ENCODE peak calls at places on chromosomes 11 and 22, in ten cellular contexts. T, N, P, J, L, Z, U, K, A and I are unnamed samples.

GRCh38 chr11:61141601-61142028 is 19.6 kb downstream of the VPS37C start:
- DNase-seq in P (no peak), Z (peak; percentile 78), J (no peak), N (no peak), A (no peak), U (no peak), K (no peak), T (no peak), L (peak; percentile 57), I (no peak)

GRCh38 chr11:57527056-57527631 is 3.4 kb downstream of the TIMM10 start:
- DNase-seq in K (peak; percentile 71), L (peak; percentile 52), J (peak; percentile 62), P (peak; percentile 39), U (peak; percentile 66), T (peak; percentile 71), Z (peak; percentile 87), A (peak; percentile 69), N (peak; percentile 87), I (peak; percentile 79)

GRCh38 chr11:2681408-2682145 is 18.2 kb downstream of the KCNQ1OT1 start:
- DNase-seq in N (peak; percentile 8), U (no peak), A (peak; percentile 56), T (no peak), Z (no peak), P (no peak), K (no peak), J (peak; percentile 33), L (peak; percentile 34), I (no peak)

GRCh38 chr11:61851900-61852295 is 23.8 kb downstream of the FADS2 start:
- DNase-seq in A (no peak), L (no peak), N (no peak), K (no peak), Z (no peak), U (no peak), T (no peak), P (no peak), J (no peak), I (no peak)

GRCh38 chr11:118060879-118061278 is 16.0 kb upstream of the TMPRSS4 start:
- DNase-seq in U (peak; percentile 34), L (peak; percentile 39), N (no peak), T (no peak), J (no peak), A (no peak), P (no peak), K (no peak), Z (no peak), I (no peak)

GRCh38 chr22:24875862-24876506 is 70.0 kb downstream of the SGSM1 start:
- DNase-seq in P (no peak), T (peak; percentile 4), J (no peak), L (peak; percentile 18), Z (peak; percentile 63), K (no peak), N (peak; percentile 36), A (peak; percentile 23), U (no peak), I (peak; percentile 69)

GRCh38 chr22:31289335-31289734 is 3.0 kb downstream of the PIK3IP1 start:
- DNase-seq in L (no peak), P (no peak), K (no peak), T (no peak), U (no peak), Z (no peak), N (no peak), J (no peak), A (no peak), I (no peak)

GRCh38 chr11:114063829-114064201 is 4.3 kb downstream of the ZBTB16 start:
- DNase-seq in T (no peak), L (no peak), A (no peak), P (no peak), N (no peak), Z (no peak), K (no peak), U (no peak), J (no peak), I (no peak)

DNA sequence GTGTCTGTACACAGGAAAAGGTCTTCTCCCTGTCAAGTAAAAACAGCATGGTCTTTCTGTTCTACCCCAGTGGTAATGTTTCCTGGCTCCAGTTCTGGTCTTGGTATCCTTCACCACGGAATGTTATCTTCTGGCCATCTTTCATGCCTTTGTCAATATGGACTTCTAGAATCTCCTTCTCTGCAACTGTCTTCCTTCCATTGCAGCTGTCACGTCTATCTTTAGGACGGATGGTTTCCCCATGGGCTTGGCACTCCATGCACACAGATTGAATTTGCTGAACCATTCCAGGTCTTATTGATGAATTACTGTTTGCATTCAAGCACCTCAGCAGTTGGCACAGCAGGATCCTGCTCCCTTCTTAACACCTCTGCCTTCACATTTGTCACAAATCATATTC is 44.9 kb upstream of the SLC25A18 start:
- DNase-seq in Z (no peak), L (no peak), P (no peak), A (no peak), T (no peak), K (no peak), J (no peak), U (no peak), N (no peak), I (no peak)
- H3K27ac ChIP-seq in Z (no peak overlapping the region), L (no peak overlapping the region), P (no peak overlapping the region), A (no peak overlapping the region), T (no peak overlapping the region), K (no peak overlapping the region), J (no peak overlapping the region), U (peak overlapping the region; percentile 18), N (no peak overlapping the region), I (no peak overlapping the region)

DNA sequence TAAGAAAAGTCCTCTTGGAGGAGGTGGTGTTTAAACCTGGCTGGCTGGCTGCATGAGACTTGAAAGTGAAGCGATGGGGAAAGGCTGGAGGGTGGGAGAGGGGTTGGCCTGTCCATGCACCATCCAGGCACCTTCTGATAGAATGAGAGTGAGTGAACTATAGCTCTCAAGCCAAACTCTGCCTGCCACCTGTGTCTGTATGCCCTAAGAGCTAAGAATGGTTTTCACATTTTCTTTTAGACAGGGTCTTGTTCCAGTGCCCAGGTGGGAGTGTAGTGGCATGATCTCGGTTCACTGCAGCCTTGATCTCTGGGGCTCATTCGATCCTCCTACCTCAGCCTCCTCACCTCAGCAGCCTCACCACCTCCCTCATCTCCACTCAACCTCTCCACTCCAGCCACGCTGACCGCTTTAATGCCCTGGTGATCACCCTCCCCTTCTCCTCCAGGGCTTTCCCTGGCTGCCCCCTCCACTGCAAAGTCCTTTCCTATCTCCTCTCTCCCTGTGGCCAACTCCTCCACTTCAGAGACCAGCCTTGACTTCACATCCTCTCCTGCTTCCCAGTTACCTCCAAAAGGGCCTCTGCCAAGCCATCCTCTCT is 38.3 kb upstream of the DKK3 start:
- DNase-seq in P (no peak), L (no peak), U (no peak), A (no peak), Z (no peak), T (no peak), J (no peak), K (no peak), N (no peak), I (no peak)
- H3K27ac ChIP-seq in P (no peak overlapping the region), L (no peak overlapping the region), U (no peak overlapping the region), A (no peak overlapping the region), Z (no peak overlapping the region), T (peak overlapping the region; percentile 0), J (no peak overlapping the region), K (no peak overlapping the region), N (no peak overlapping the region), I (no peak overlapping the region)

GRCh38 chr22:23243006-23243573 is 62.8 kb downstream of the BCR start:
- DNase-seq in U (no peak), N (no peak), L (peak; percentile 60), P (peak; percentile 45), J (no peak), Z (peak; percentile 54), K (peak; percentile 62), T (no peak), A (no peak), I (peak; percentile 95)

GRCh38 chr22:23242473-23243001 is 62.2 kb downstream of the BCR start:
- DNase-seq in P (no peak), T (no peak), A (no peak), N (no peak), L (no peak), K (no peak), U (no peak), J (peak; percentile 90), Z (peak; percentile 53), I (peak; percentile 99)

GRCh38 chr22:23243859-23244689 is 63.8 kb downstream of the BCR start:
- DNase-seq in L (peak; percentile 61), K (no peak), N (no peak), A (no peak), Z (no peak), J (no peak), U (no peak), T (no peak), P (no peak), I (no peak)

GRCh38 chr22:23240639-23241389 is 60.5 kb downstream of the BCR start:
- DNase-seq in L (peak; percentile 65), P (no peak), K (no peak), N (no peak), J (no peak), T (no peak), U (no peak), A (peak; percentile 39), Z (no peak), I (peak; percentile 84)

DNA sequence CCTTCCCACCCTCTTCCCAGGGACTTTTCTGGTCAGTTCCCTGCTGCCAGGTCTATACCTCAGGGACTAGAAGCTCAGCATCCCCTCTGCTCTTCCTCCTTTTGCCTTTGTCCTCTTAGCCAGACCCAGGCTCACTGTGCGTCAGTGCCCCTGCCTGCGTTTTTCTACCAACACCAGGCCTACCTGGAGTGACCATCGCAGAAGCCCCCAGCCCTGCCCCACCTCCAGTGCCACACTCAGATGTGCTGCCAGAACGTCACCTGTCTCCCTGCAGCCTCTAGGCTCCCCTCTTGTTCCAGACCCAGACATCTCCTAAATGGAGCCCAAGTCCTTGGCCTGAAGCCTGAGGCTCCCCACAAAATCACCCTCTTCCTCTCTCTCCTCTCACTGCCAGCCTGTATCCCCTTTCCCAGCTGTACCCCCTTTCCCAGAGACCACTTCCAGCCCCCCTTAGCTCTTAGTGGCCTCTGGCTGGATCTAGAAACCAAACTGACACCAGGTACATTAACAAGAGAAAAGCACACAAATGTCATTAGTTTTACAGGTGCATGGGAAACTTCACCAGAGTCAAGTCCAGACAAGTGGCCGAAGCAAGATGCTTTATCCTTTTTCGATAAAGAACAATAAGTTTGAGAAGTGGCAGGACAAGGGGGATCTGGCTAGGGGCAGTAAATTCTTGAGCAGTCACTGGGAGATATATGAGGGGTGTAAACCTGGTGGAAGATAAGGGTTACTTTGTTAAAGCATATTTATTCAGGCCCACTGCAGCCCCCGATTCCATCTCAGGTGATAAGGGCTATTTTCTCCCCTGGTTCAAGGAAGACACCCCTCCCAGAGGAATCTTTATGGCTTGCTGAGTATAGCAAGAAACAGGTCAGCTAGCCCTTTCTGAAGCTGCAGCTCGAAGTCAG is 61.5 kb downstream of the BCR start:
- DNase-seq in U (no peak), L (peak; percentile 61), T (no peak), Z (no peak), A (no peak), N (no peak), P (no peak), J (no peak), K (no peak), I (no peak)
- H3K27ac ChIP-seq in U (no peak overlapping the region), L (no peak overlapping the region), T (no peak overlapping the region), Z (peak overlapping the region; percentile 92), A (no peak overlapping the region), N (no peak overlapping the region), P (peak overlapping the region; percentile 76), J (no peak overlapping the region), K (peak overlapping the region; percentile 48), I (peak overlapping the region; percentile 98)

DNA sequence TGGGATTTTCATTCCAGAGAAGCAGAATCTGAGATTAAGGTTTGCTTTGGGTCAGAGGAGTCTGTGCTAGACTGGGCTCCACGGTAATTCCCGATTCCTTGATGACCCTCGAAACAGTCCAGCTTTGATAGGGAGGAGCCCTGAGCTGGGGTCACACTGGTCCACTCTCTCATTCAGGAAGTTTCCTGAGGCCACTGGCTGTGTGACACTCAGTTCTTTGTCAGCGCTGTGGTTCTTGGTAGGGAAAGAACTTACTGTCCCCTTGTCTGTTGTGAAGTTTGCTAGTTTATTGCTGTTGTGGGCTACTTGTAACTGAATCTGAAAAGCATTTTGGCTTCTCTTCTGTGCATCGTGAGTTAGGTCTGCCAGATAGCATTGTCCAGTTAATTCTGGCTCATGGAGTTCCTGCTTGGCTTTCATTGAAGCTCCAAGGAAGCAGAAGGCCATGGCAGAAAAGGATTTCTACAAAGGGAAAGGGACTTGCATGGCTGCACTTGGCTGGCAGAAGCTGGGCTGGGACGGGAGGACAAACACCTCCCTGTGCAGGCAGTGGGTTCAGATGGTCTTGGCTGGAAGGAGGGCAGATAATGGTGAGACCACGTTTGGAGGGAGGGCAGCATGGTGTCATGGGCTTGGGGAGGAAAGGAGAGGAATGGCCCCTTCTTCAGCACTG is 23.3 kb downstream of the BCR start:
- DNase-seq in U (no peak), K (no peak), P (no peak), J (no peak), N (peak; percentile 52), T (no peak), Z (no peak), L (no peak), A (no peak), I (no peak)
- H3K27ac ChIP-seq in U (peak overlapping the region; percentile 75), K (no peak overlapping the region), P (no peak overlapping the region), J (no peak overlapping the region), N (peak overlapping the region; percentile 68), T (no peak overlapping the region), Z (no peak overlapping the region), L (no peak overlapping the region), A (no peak overlapping the region), I (no peak overlapping the region)